ENCODE peak calls at places on chromosomes 5 and 9, in eight cellular contexts. Z, H, W, L, Y, J, Q and F are unnamed samples.

GRCh38 chr5:173848986-173849596 is 39.1 kb upstream of the CPEB4 start:
- DNase-seq in H (no peak), J (no peak), L (no peak), Q (no peak), Y (no peak), W (peak; percentile 8), Z (no peak), F (no peak)

GRCh38 chr5:84249918-84250635 is 134.6 kb downstream of the EDIL3 start:
- DNase-seq in L (no peak), Z (no peak), J (no peak), W (peak; percentile 84), Y (peak; percentile 95), Q (no peak), H (no peak), F (no peak)

GRCh38 chr5:83844320-83845068 is 123.8 kb upstream of the HAPLN1 start:
- DNase-seq in W (peak; percentile 87), Z (peak; percentile 74), Q (no peak), H (no peak), L (no peak), J (no peak), Y (peak; percentile 99), F (no peak)

GRCh38 chr9:90868555-90868954 is 66.9 kb downstream of the SYK start:
- DNase-seq in Y (no peak), J (no peak), W (no peak), H (no peak), Q (no peak), L (no peak), Z (no peak), F (no peak)

GRCh38 chr5:157109744-157110143 is 900 bp upstream of the HAVCR2 start:
- DNase-seq in Q (no peak), Z (peak; percentile 75), W (no peak), H (no peak), J (no peak), L (no peak), Y (no peak), F (no peak)

GRCh38 chr5:133602829-133603380 is 9.4 kb downstream of the FSTL4 start:
- DNase-seq in J (no peak), W (no peak), Q (no peak), Y (no peak), H (no peak), L (no peak), Z (no peak), F (no peak)

GRCh38 chr9:130167927-130168326 is 4.3 kb upstream of the NCS1 start:
- DNase-seq in Z (no peak), Q (no peak), H (no peak), Y (no peak), L (no peak), J (no peak), W (no peak), F (no peak)

GRCh38 chr9:131589124-131589711 is 43.9 kb downstream of the PRRT1B start:
- DNase-seq in J (no peak), L (no peak), H (no peak), W (no peak), Y (no peak), Z (no peak), Q (peak; percentile 70), F (no peak)

GRCh38 chr5:32090755-32091128 is 83.4 kb downstream of the GOLPH3 start:
- DNase-seq in H (no peak), Q (no peak), Y (no peak), W (no peak), L (no peak), Z (no peak), J (no peak), F (no peak)

GRCh38 chr9:2623046-2623865 is 1.7 kb downstream of the VLDLR start:
- DNase-seq in W (peak; percentile 67), Q (peak; percentile 84), J (peak; percentile 23), H (peak; percentile 43), Y (peak; percentile 80), Z (no peak), L (peak; percentile 65), F (no peak)

GRCh38 chr5:163887854-163888253 is 382.4 kb downstream of the MAT2B start:
- DNase-seq in Q (no peak), Y (no peak), W (no peak), L (no peak), J (no peak), H (no peak), Z (no peak), F (no peak)

GRCh38 chr5:86126202-86126601 is 491.5 kb upstream of the COX7C start:
- DNase-seq in L (no peak), Z (no peak), W (no peak), Y (no peak), J (no peak), H (no peak), Q (no peak), F (no peak)

GRCh38 chr5:45132972-45133371 is 324.2 kb downstream of the MRPS30 start:
- DNase-seq in W (no peak), Y (no peak), Z (no peak), H (no peak), J (no peak), Q (no peak), L (no peak), F (no peak)

GRCh38 chr5:31237159-31237558 is 43.7 kb downstream of the CDH6 start:
- DNase-seq in Z (peak; percentile 3), Y (peak; percentile 21), Q (no peak), H (peak; percentile 24), J (no peak), L (no peak), W (peak; percentile 12), F (no peak)

GRCh38 chr5:98839469-98840383 is 66.3 kb downstream of the RGMB start:
- DNase-seq in Q (no peak), L (no peak), J (no peak), H (peak; percentile 40), W (peak; percentile 30), Z (no peak), Y (peak; percentile 3), F (no peak)

GRCh38 chr9:117644607-117645244 is 59.5 kb upstream of the TLR4 start:
- DNase-seq in Z (peak; percentile 68), Q (peak; percentile 82), L (peak; percentile 85), J (peak; percentile 54), H (peak; percentile 71), Y (peak; percentile 45), W (peak; percentile 73), F (peak; percentile 76)

GRCh38 chr9:3963266-3964019 is 336.4 kb downstream of the GLIS3 start:
- DNase-seq in H (no peak), Z (no peak), Y (peak; percentile 80), L (no peak), W (peak; percentile 90), Q (no peak), J (no peak), F (no peak)

GRCh38 chr5:73587923-73588322 is 22.4 kb downstream of the UTP15 start:
- DNase-seq in Z (no peak), W (no peak), L (no peak), Y (no peak), Q (no peak), J (no peak), H (no peak), F (no peak)

GRCh38 chr5:30042677-30043076 is 1150.8 kb upstream of the CDH6 start:
- DNase-seq in J (no peak), H (no peak), Z (peak; percentile 18), L (no peak), Y (no peak), Q (no peak), W (no peak), F (no peak)

GRCh38 chr5:129460121-129460950 is at the start of gene ADAMTS19:
- DNase-seq in L (no peak), Y (peak; percentile 51), H (peak; percentile 85), J (no peak), Z (peak; percentile 11), W (peak; percentile 46), Q (no peak), F (no peak)

GRCh38 chr9:489198-490197 is 274.8 kb downstream of the DOCK8 start:
- DNase-seq in L (no peak), Q (no peak), Y (no peak), J (no peak), W (no peak), H (no peak), Z (no peak), F (no peak)

GRCh38 chr9:82074144-82074543 is 85.6 kb downstream of the SPATA31D1 start:
- DNase-seq in Q (no peak), J (no peak), Y (no peak), W (no peak), Z (no peak), H (no peak), L (no peak), F (no peak)

GRCh38 chr5:149279651-149280050 is 8.0 kb downstream of the AFAP1L1 start:
- DNase-seq in H (no peak), W (no peak), Z (no peak), J (no peak), Y (peak; percentile 42), Q (no peak), L (no peak), F (no peak)

GRCh38 chr9:96148634-96149138 is 153.3 kb downstream of the HSD17B3 start:
- DNase-seq in L (no peak), Q (no peak), Y (no peak), Z (no peak), H (no peak), J (no peak), W (no peak), F (no peak)

GRCh38 chr9:126791406-126792230 is 13.2 kb upstream of the ZBTB43 start:
- DNase-seq in Y (peak; percentile 99), W (peak; percentile 70), Z (peak; percentile 43), J (no peak), Q (no peak), H (no peak), L (no peak), F (no peak)

GRCh38 chr5:110038297-110038997 is 348.7 kb downstream of the MAN2A1 start:
- DNase-seq in H (no peak), W (peak; percentile 68), J (no peak), Q (no peak), Z (no peak), L (no peak), Y (peak; percentile 94), F (no peak)

GRCh38 chr9:92133949-92134604 is 18.9 kb upstream of the SPTLC1 start:
- DNase-seq in W (peak; percentile 89), Q (peak; percentile 87), L (peak; percentile 90), H (peak; percentile 93), J (peak; percentile 79), Y (peak; percentile 76), Z (peak; percentile 64), F (peak; percentile 92)

GRCh38 chr9:137269231-137269772 is 8.2 kb upstream of the TOR4A start:
- DNase-seq in Q (peak; percentile 87), Y (peak; percentile 21), H (no peak), L (no peak), J (no peak), W (no peak), Z (no peak), F (no peak)

GRCh38 chr5:60517850-60518249 is 182.1 kb downstream of the DEPDC1B start:
- DNase-seq in Z (no peak), L (no peak), H (no peak), J (no peak), Y (no peak), Q (no peak), W (no peak), F (no peak)

GRCh38 chr9:98291775-98292174 is 36.3 kb upstream of the TBC1D2 start:
- DNase-seq in W (no peak), L (no peak), H (no peak), Q (no peak), Z (no peak), J (no peak), Y (no peak), F (no peak)

GRCh38 chr9:84670106-84670800 is 724 bp downstream of the NTRK2 start:
- DNase-seq in J (peak; percentile 16), Q (peak; percentile 51), L (peak; percentile 74), W (peak; percentile 24), Y (no peak), Z (peak; percentile 4), H (no peak), F (no peak)

GRCh38 chr9:126536836-126537465 is 76.8 kb upstream of the LMX1B start:
- DNase-seq in H (no peak), Q (no peak), L (peak; percentile 28), J (no peak), Y (no peak), W (no peak), Z (no peak), F (peak; percentile 5)

GRCh38 chr5:15008476-15008875 is 136.9 kb upstream of the ANKH start:
- DNase-seq in L (peak; percentile 91), H (peak; percentile 76), Y (peak; percentile 95), Z (no peak), Q (peak; percentile 90), J (no peak), W (peak; percentile 99), F (no peak)

GRCh38 chr5:52787600-52788504 is at the start of the genes ITGA1 and PELO:
- DNase-seq in Z (peak; percentile 39), L (peak; percentile 78), W (peak; percentile 89), H (peak; percentile 91), Q (peak; percentile 82), J (peak; percentile 74), Y (peak; percentile 88), F (peak; percentile 82)